ENCODE peak calls at places on chromosome 16, in nine cellular contexts. O is fibroblast of pulmonary artery; R is iris pigment epithelial cell; M is stimulated activated CD8-positive, alpha-beta memory T cell treated with anti-CD3 and anti-CD28 coated beads, Interleukin-7, amount 100 ng/mL, for 1 hour; T is EH; Z is choroid plexus epithelial cell; S is activated CD8-positive, alpha-beta memory T cell treated with anti-CD3 and anti-CD28 coated beads, Interleukin-2, amount 50 U/mL, for 48 hours; L is psoas muscle; D is GM19239. I is an unnamed sample.

GRCh38 chr16:85883813-85884212 is 15.1 kb upstream of the IRF8 start:
- DNase-seq in O (no peak), R (no peak), M (no peak), T (no peak), Z (no peak), S (no peak), L (no peak), D (no peak), I (no peak)

GRCh38 chr16:1812732-1813163 is 13.9 kb downstream of the HAGH start:
- DNase-seq in O (peak), R (peak), M (no peak), T (peak), Z (peak), S (peak), L (no peak), D (no peak), I (peak)

GRCh38 chr16:11788914-11789313 is 8.1 kb downstream of the ZC3H7A start:
- DNase-seq in O (no peak), R (no peak), M (no peak), T (no peak), Z (no peak), S (no peak), L (no peak), D (no peak), I (no peak)

GRCh38 chr16:66274335-66275110 is 92.0 kb upstream of the CDH5 start:
- DNase-seq in O (peak), R (peak), M (no peak), T (peak), Z (peak), S (peak), L (no peak), D (no peak), I (no peak)

GRCh38 chr16:11164482-11165270 is 91.3 kb downstream of the SOCS1 start:
- DNase-seq in O (no peak), R (no peak), M (no peak), T (no peak), Z (no peak), S (no peak), L (no peak), D (no peak), I (no peak)

GRCh38 chr16:856811-857210 is 56.3 kb upstream of the GNG13 start:
- DNase-seq in O (no peak), R (no peak), M (no peak), T (no peak), Z (no peak), S (no peak), L (no peak), D (no peak), I (no peak)

GRCh38 chr16:24534634-24535033 is 4.7 kb upstream of the RBBP6 start:
- DNase-seq in O (no peak), R (no peak), M (no peak), T (peak), Z (no peak), S (no peak), L (no peak), D (no peak), I (no peak)

GRCh38 chr16:19722269-19722952 is 4.3 kb downstream of the IQCK start:
- DNase-seq in O (no peak), R (no peak), M (no peak), T (no peak), Z (no peak), S (no peak), L (no peak), D (no peak), I (no peak)

GRCh38 chr16:78317871-78318270 is 218.4 kb downstream of the WWOX start:
- DNase-seq in O (no peak), R (no peak), M (no peak), T (no peak), Z (no peak), S (no peak), L (no peak), D (no peak), I (no peak)

GRCh38 chr16:1825864-1826690 is 548 bp downstream of the HAGH start:
- DNase-seq in O (peak), R (peak), M (peak), T (peak), Z (no peak), S (peak), L (no peak), D (peak), I (peak)

GRCh38 chr16:2867987-2868789 is 10.2 kb upstream of the PRSS22 start:
- DNase-seq in O (peak), R (peak), M (peak), T (peak), Z (peak), S (peak), L (peak), D (peak), I (peak)

GRCh38 chr16:57808589-57808988 is 6.3 kb upstream of the KIFC3 start:
- DNase-seq in O (no peak), R (no peak), M (no peak), T (peak), Z (no peak), S (no peak), L (no peak), D (no peak), I (no peak)

I was measured in stimulated activated CD4-positive, alpha-beta T cell treated with anti-CD3 and anti-CD28 coated beads, Interleukin-1b, Interleukin-23, amount 100 ng/mL, for 1 hour.